ENCODE peak calls at places on chromosomes 12 and 14, in six cellular contexts. Q is H9; O is DMS153; Y is M059J; S is stimulated activated naive CD4-positive, alpha-beta T cell; X is GM12865. P is an unnamed sample.

GRCh38 chr12:91432079-91432478 is 249.5 kb upstream of the DCN start:
- DNase-seq in O (no peak), Y (peak; percentile 82), S (no peak), X (no peak), Q (no peak), P (no peak)

GRCh38 chr12:18443768-18444437 is 182.6 kb downstream of the PIK3C2G start:
- DNase-seq in O (no peak), Y (peak; percentile 10), Q (no peak), X (no peak), S (no peak), P (no peak)

GRCh38 chr12:96889273-96889933 is 17.7 kb upstream of the NEDD1 start:
- DNase-seq in Q (no peak), O (no peak), X (peak; percentile 37), Y (peak; percentile 83), S (no peak), P (no peak)

GRCh38 chr12:109782322-109782695 is 50.9 kb downstream of the TRPV4 start:
- DNase-seq in S (no peak), Y (no peak), X (no peak), O (no peak), Q (no peak), P (no peak)

GRCh38 chr14:52356025-52356424 is 41.9 kb downstream of the PTGER2 start:
- DNase-seq in Q (no peak), X (no peak), Y (peak; percentile 62), O (peak; percentile 55), S (no peak), P (no peak)

GRCh38 chr12:109860961-109861360 is 19.4 kb downstream of the GLTP start:
- DNase-seq in Y (no peak), Q (no peak), S (no peak), O (no peak), X (no peak), P (no peak)

GRCh38 chr14:43938588-43939281 is 568.3 kb downstream of the FSCB start:
- DNase-seq in O (no peak), Y (no peak), X (no peak), S (no peak), Q (no peak), P (no peak)

GRCh38 chr12:71005166-71005565 is 84.6 kb upstream of the PTPRR start:
- DNase-seq in O (no peak), S (no peak), Y (no peak), X (no peak), Q (no peak), P (no peak)

GRCh38 chr12:23895792-23896218 is 53.7 kb downstream of the SOX5 start:
- DNase-seq in X (no peak), O (peak; percentile 86), S (no peak), Q (peak; percentile 67), Y (peak; percentile 14), P (no peak)

GRCh38 chr12:67280572-67280971 is 11.4 kb downstream of the CAND1 start:
- DNase-seq in O (no peak), Q (no peak), Y (no peak), X (no peak), S (no peak), P (no peak)

GRCh38 chr14:74595006-74595735 is 16.9 kb downstream of the LTBP2 start:
- DNase-seq in X (no peak), O (no peak), Q (no peak), Y (peak; percentile 27), S (no peak), P (no peak)

GRCh38 chr14:104219731-104220224 is 81.4 kb downstream of the KIF26A start:
- DNase-seq in Y (no peak), S (no peak), X (no peak), O (no peak), Q (no peak), P (no peak)

GRCh38 chr12:87952850-87953249 is 76.4 kb downstream of the C12orf50 start:
- DNase-seq in O (no peak), X (no peak), Y (peak; percentile 3), Q (no peak), S (no peak), P (no peak)

GRCh38 chr12:132570635-132571034 is 39.7 kb downstream of the LRCOL1 start:
- DNase-seq in Q (no peak), X (no peak), O (no peak), S (no peak), Y (no peak), P (no peak)

GRCh38 chr12:91205791-91206190 is 23.2 kb upstream of the DCN start:
- DNase-seq in Q (no peak), S (no peak), Y (peak; percentile 50), O (no peak), X (no peak), P (no peak)

GRCh38 chr12:111330800-111331752 is 37.8 kb downstream of the PHETA1 start:
- DNase-seq in S (no peak), Q (no peak), X (peak; percentile 47), Y (peak; percentile 66), O (peak; percentile 19), P (no peak)